ENCODE peak calls at places on chromosomes 12 and 14, in five cellular contexts. One of them, this sample, is unnamed.

GRCh38 chr12:109836916-109837315 is 3.7 kb upstream of the TRPV4 start:
- DNase-seq in H1: no peak
- DNase-seq in HEK293T: no peak
- DNase-seq in HepG2: no peak
- DNase-seq in GM12878: no peak
- DNase-seq in this sample: no peak

GRCh38 chr12:25504744-25505143 is 48.3 kb downstream of the LMNTD1 start:
- DNase-seq in H1: no peak
- DNase-seq in HEK293T: no peak
- DNase-seq in HepG2: no peak
- DNase-seq in GM12878: no peak
- DNase-seq in this sample: no peak

GRCh38 chr14:39034481-39035296 is 68.3 kb downstream of the SEC23A start:
- DNase-seq in H1: no peak
- DNase-seq in HEK293T: peak
- DNase-seq in HepG2: peak
- DNase-seq in GM12878: no peak
- DNase-seq in this sample: no peak

GRCh38 chr12:12779529-12779928 is 5.9 kb upstream of the APOLD1 start:
- DNase-seq in H1: no peak
- DNase-seq in HEK293T: no peak
- DNase-seq in HepG2: peak
- DNase-seq in GM12878: no peak
- DNase-seq in this sample: no peak

GRCh38 chr12:26274441-26275312 is 79.3 kb downstream of the SSPN start:
- DNase-seq in H1: no peak
- DNase-seq in HEK293T: peak
- DNase-seq in HepG2: peak
- DNase-seq in GM12878: peak
- DNase-seq in this sample: peak

GRCh38 chr14:100605706-100606686 is 18.8 kb upstream of the BEGAIN start:
- DNase-seq in H1: no peak
- DNase-seq in HEK293T: no peak
- DNase-seq in HepG2: no peak
- DNase-seq in GM12878: no peak
- DNase-seq in this sample: no peak

GRCh38 chr12:54125950-54126695 is 62.7 kb downstream of the SMUG1 start:
- DNase-seq in H1: peak
- DNase-seq in HEK293T: peak
- DNase-seq in HepG2: no peak
- DNase-seq in GM12878: no peak
- DNase-seq in this sample: no peak

GRCh38 chr12:3967556-3968160 is 94.5 kb upstream of the PARP11 start:
- DNase-seq in H1: no peak
- DNase-seq in HEK293T: no peak
- DNase-seq in HepG2: peak
- DNase-seq in GM12878: no peak
- DNase-seq in this sample: peak

GRCh38 chr12:19779393-19780056 is 340.2 kb downstream of the AEBP2 start:
- DNase-seq in H1: peak
- DNase-seq in HEK293T: no peak
- DNase-seq in HepG2: no peak
- DNase-seq in GM12878: no peak
- DNase-seq in this sample: no peak

GRCh38 chr14:89721991-89722390 is 232.5 kb downstream of the EFCAB11 start:
- DNase-seq in H1: no peak
- DNase-seq in HEK293T: no peak
- DNase-seq in HepG2: no peak
- DNase-seq in GM12878: no peak
- DNase-seq in this sample: no peak

GRCh38 chr12:118544569-118544968 is 168.2 kb downstream of the SUDS3 start:
- DNase-seq in H1: no peak
- DNase-seq in HEK293T: no peak
- DNase-seq in HepG2: peak
- DNase-seq in GM12878: no peak
- DNase-seq in this sample: no peak

GRCh38 chr14:61526405-61527312 is 168.7 kb upstream of the HIF1A start:
- DNase-seq in H1: no peak
- DNase-seq in HEK293T: no peak
- DNase-seq in HepG2: peak
- DNase-seq in GM12878: no peak
- DNase-seq in this sample: no peak

GRCh38 chr14:38310420-38310995 is 54.6 kb upstream of the CLEC14A start:
- DNase-seq in H1: no peak
- DNase-seq in HEK293T: no peak
- DNase-seq in HepG2: no peak
- DNase-seq in GM12878: no peak
- DNase-seq in this sample: no peak

GRCh38 chr12:5262450-5262849 is 169.5 kb upstream of the NTF3 start:
- DNase-seq in H1: no peak
- DNase-seq in HEK293T: no peak
- DNase-seq in HepG2: no peak
- DNase-seq in GM12878: no peak
- DNase-seq in this sample: no peak

GRCh38 chr12:92065018-92065499 is 80.6 kb downstream of the BTG1 start:
- DNase-seq in H1: no peak
- DNase-seq in HEK293T: no peak
- DNase-seq in HepG2: peak
- DNase-seq in GM12878: peak
- DNase-seq in this sample: no peak

GRCh38 chr12:92063641-92064040 is 82.0 kb downstream of the BTG1 start:
- DNase-seq in H1: no peak
- DNase-seq in HEK293T: no peak
- DNase-seq in HepG2: no peak
- DNase-seq in GM12878: no peak
- DNase-seq in this sample: no peak

GRCh38 chr12:92065664-92066063 is 80.0 kb downstream of the BTG1 start:
- DNase-seq in H1: no peak
- DNase-seq in HEK293T: no peak
- DNase-seq in HepG2: no peak
- DNase-seq in GM12878: no peak
- DNase-seq in this sample: no peak

GRCh38 chr12:92062539-92063493 is 82.8 kb downstream of the BTG1 start:
- DNase-seq in H1: no peak
- DNase-seq in HEK293T: no peak
- DNase-seq in HepG2: no peak
- DNase-seq in GM12878: no peak
- DNase-seq in this sample: no peak

DNA sequence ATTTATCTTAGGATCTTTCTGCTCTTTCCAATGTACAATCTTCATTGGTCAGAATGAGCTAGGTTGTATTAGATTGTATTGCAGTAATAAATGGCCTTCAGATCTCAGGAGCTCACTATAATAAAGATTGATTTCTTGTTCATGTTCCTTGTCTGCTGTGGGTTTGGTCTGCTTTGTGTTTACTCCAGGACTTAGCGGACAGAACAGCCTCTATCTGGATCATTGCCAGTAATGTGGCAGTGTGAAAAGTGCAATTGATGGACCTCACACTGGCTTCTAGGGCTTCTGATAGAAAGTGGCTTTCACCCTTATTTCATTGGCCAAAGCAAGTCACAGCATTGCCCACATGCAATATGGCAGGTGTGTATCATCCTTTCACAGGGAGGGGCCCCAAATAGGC is 81.2 kb downstream of the BTG1 start:
- DNase-seq in H1: no peak
- DNase-seq in HEK293T: no peak
- DNase-seq in HepG2: peak
- DNase-seq in GM12878: no peak
- DNase-seq in this sample: no peak
- TF ChIP-seq SUZ12 in H1: no peak
- TF ChIP-seq SUZ12 in HEK293T: no peak
- TF ChIP-seq SUZ12 in HepG2: no peak
- TF ChIP-seq SUZ12 in GM12878: no peak
- TF ChIP-seq SUZ12 in this sample: no peak

DNA sequence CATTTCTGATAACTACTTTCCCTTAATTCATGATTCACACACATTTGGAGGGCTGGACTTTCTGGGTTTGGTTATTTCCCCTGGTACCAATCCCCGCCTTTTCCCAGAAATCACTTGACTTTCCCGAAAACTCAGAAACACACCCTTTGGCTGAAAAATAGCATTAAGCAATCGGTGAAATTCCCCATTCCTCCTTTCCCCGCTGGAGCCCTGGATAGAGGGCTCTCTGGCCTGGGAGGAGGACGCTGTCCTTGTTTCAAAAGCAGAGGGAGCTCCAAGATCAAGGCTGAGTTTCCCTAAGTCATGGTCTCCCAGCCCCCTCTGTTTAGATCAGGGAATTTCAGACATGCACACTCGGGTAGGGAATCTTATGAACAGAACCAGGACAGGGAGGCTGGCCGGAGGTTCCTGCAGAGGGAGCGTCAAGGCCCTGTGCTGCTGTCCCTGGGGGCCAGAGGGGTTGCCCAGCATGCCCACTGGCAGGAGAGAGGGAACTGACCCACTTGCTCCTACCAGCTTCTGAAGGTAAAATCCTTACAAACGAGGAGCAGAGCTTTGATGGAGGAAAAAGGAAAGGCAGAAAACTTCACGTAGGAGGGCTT is at the start of gene C1S:
- DNase-seq in H1: peak
- DNase-seq in HEK293T: peak
- DNase-seq in HepG2: peak
- DNase-seq in GM12878: no peak
- DNase-seq in this sample: peak
- TF ChIP-seq SUZ12 in H1: no peak
- TF ChIP-seq SUZ12 in HEK293T: no peak
- TF ChIP-seq SUZ12 in HepG2: no peak
- TF ChIP-seq SUZ12 in GM12878: no peak
- TF ChIP-seq SUZ12 in this sample: no peak

GRCh38 chr12:6463858-6464257 is 6.6 kb downstream of the VAMP1 start:
- DNase-seq in H1: no peak
- DNase-seq in HEK293T: no peak
- DNase-seq in HepG2: no peak
- DNase-seq in GM12878: no peak
- DNase-seq in this sample: no peak

GRCh38 chr12:6462234-6462995 is 8.1 kb downstream of the VAMP1 start:
- DNase-seq in H1: no peak
- DNase-seq in HEK293T: no peak
- DNase-seq in HepG2: no peak
- DNase-seq in GM12878: no peak
- DNase-seq in this sample: no peak

GRCh38 chr12:6461401-6462233 is 8.9 kb downstream of the VAMP1 start:
- DNase-seq in H1: no peak
- DNase-seq in HEK293T: no peak
- DNase-seq in HepG2: no peak
- DNase-seq in GM12878: peak
- DNase-seq in this sample: no peak

GRCh38 chr12:6464531-6464930 is 5.9 kb downstream of the VAMP1 start:
- DNase-seq in H1: no peak
- DNase-seq in HEK293T: no peak
- DNase-seq in HepG2: no peak
- DNase-seq in GM12878: no peak
- DNase-seq in this sample: no peak

DNA sequence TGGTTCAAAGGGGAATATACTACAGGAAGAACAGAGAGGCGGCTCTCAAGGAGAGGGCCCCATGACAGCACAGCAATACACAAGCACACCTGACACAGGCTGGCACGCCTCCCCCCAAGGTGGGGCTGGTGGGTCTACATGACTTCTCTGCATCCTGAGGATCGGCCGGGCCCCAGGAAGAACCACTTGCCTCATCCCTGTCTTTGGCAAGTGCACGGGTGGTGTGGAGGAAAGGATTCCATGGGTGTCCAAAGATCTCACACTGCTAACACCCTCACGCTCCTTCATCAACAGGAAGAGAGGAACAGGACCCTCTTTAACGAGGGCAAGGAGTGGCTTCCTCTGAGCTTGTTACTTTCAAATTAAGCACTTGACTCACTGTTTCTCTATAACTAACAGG is 7.3 kb downstream of the VAMP1 start:
- DNase-seq in H1: no peak
- DNase-seq in HEK293T: no peak
- DNase-seq in HepG2: no peak
- DNase-seq in GM12878: no peak
- DNase-seq in this sample: no peak
- TF ChIP-seq SUZ12 in H1: no peak
- TF ChIP-seq SUZ12 in HEK293T: no peak
- TF ChIP-seq SUZ12 in HepG2: no peak
- TF ChIP-seq SUZ12 in GM12878: no peak
- TF ChIP-seq SUZ12 in this sample: no peak

GRCh38 chr12:101564912-101565311 is 29.9 kb upstream of the MYBPC1 start:
- DNase-seq in H1: no peak
- DNase-seq in HEK293T: no peak
- DNase-seq in HepG2: no peak
- DNase-seq in GM12878: no peak
- DNase-seq in this sample: no peak

GRCh38 chr12:101567918-101568317 is 26.9 kb upstream of the MYBPC1 start:
- DNase-seq in H1: no peak
- DNase-seq in HEK293T: no peak
- DNase-seq in HepG2: no peak
- DNase-seq in GM12878: no peak
- DNase-seq in this sample: no peak

GRCh38 chr12:101566318-101566717 is 28.5 kb upstream of the MYBPC1 start:
- DNase-seq in H1: no peak
- DNase-seq in HEK293T: no peak
- DNase-seq in HepG2: peak
- DNase-seq in GM12878: no peak
- DNase-seq in this sample: peak

GRCh38 chr12:101573743-101574142 is 21.0 kb upstream of the MYBPC1 start:
- DNase-seq in H1: no peak
- DNase-seq in HEK293T: no peak
- DNase-seq in HepG2: no peak
- DNase-seq in GM12878: no peak
- DNase-seq in this sample: no peak

DNA sequence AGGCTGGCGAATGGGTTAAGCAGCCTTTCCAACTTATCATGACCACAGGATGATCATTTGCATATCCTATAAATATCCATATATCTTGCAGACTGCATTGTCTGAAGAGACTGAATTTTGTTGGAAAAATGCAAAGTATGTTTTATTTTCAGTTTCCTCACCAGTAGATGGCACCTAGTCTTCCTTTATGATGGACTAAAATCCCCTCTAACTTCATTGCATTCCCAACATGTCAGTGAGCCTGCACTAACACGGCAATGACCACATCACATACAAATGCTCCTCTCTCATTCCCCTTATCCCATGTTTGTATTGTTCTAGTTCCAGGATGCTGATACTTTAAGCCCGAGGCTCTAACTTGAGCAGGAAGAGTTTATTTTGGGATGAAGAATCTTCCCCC is 24.7 kb upstream of the MYBPC1 start:
- DNase-seq in H1: no peak
- DNase-seq in HEK293T: peak
- DNase-seq in HepG2: peak
- DNase-seq in GM12878: no peak
- DNase-seq in this sample: no peak
- TF ChIP-seq SUZ12 in H1: no peak
- TF ChIP-seq SUZ12 in HEK293T: no peak
- TF ChIP-seq SUZ12 in HepG2: no peak
- TF ChIP-seq SUZ12 in GM12878: no peak
- TF ChIP-seq SUZ12 in this sample: no peak

This sample was measured in NT2/D1.